ENCODE peak calls at places on chromosomes 4 and X, in ten cellular contexts. H, W, Z, F, P, C, U, N, O and V are unnamed samples.

GRCh38 chrX:113260474-113260873 is 419.8 kb upstream of the AMOT start:
- DNase-seq in H (no peak), W (no peak), Z (no peak), F (peak; percentile 41), P (no peak), C (no peak), U (no peak), N (no peak), O (peak; percentile 8), V (no peak)

GRCh38 chr4:171242831-171243230 is 570.4 kb upstream of the GALNTL6 start:
- DNase-seq in H (no peak), W (no peak), Z (no peak), F (no peak), P (no peak), C (no peak), U (no peak), N (no peak), O (no peak), V (no peak)

GRCh38 chr4:155025762-155026457 is 182.5 kb upstream of the NPY2R start:
- DNase-seq in H (no peak), W (no peak), Z (no peak), F (peak; percentile 79), P (peak; percentile 13), C (peak; percentile 36), U (peak; percentile 7), N (peak; percentile 66), O (peak; percentile 86), V (no peak)

GRCh38 chrX:13778916-13779315 is 38.0 kb downstream of the GPM6B start:
- DNase-seq in H (no peak), W (no peak), Z (no peak), F (no peak), P (peak; percentile 57), C (peak; percentile 11), U (peak; percentile 36), N (no peak), O (peak; percentile 24), V (no peak)

GRCh38 chr4:148692242-148692641 is 250.0 kb upstream of the NR3C2 start:
- DNase-seq in H (no peak), W (no peak), Z (no peak), F (no peak), P (no peak), C (no peak), U (no peak), N (peak; percentile 68), O (no peak), V (no peak)

GRCh38 chr4:7007142-7007907 is 35.8 kb upstream of the TADA2B start:
- DNase-seq in H (no peak), W (no peak), Z (peak; percentile 32), F (no peak), P (no peak), C (no peak), U (no peak), N (no peak), O (peak; percentile 68), V (no peak)

GRCh38 chr4:85114526-85114925 is 148.0 kb upstream of the WDFY3 start:
- DNase-seq in H (no peak), W (no peak), Z (no peak), F (no peak), P (peak; percentile 2), C (peak; percentile 25), U (no peak), N (no peak), O (no peak), V (no peak)

GRCh38 chrX:123884809-123885408 is 25.1 kb downstream of the XIAP start:
- DNase-seq in H (peak; percentile 60), W (no peak), Z (no peak), F (no peak), P (peak; percentile 38), C (peak; percentile 30), U (peak; percentile 12), N (peak; percentile 53), O (peak; percentile 55), V (peak; percentile 17)

GRCh38 chr4:101347267-101347556 is at the start of gene PPP3CA:
- DNase-seq in H (peak; percentile 60), W (no peak), Z (no peak), F (no peak), P (no peak), C (no peak), U (no peak), N (no peak), O (no peak), V (no peak)

GRCh38 chr4:65646136-65646535 is 24.2 kb downstream of the EPHA5 start:
- DNase-seq in H (no peak), W (no peak), Z (no peak), F (no peak), P (peak; percentile 51), C (no peak), U (peak; percentile 27), N (no peak), O (no peak), V (no peak)

GRCh38 chrX:115579786-115580294 is 18.9 kb downstream of the PLS3 start:
- DNase-seq in H (no peak), W (no peak), Z (no peak), F (no peak), P (no peak), C (no peak), U (no peak), N (no peak), O (peak; percentile 35), V (no peak)

GRCh38 chrX:115583730-115584004 is 22.7 kb downstream of the PLS3 start:
- DNase-seq in H (no peak), W (no peak), Z (no peak), F (no peak), P (no peak), C (no peak), U (no peak), N (no peak), O (no peak), V (no peak)

GRCh38 chrX:115584715-115585114 is 23.7 kb downstream of the PLS3 start:
- DNase-seq in H (no peak), W (no peak), Z (no peak), F (no peak), P (peak; percentile 66), C (peak; percentile 80), U (peak; percentile 47), N (no peak), O (no peak), V (no peak)

GRCh38 chrX:115582035-115582870 is 21.3 kb downstream of the PLS3 start:
- DNase-seq in H (no peak), W (no peak), Z (no peak), F (no peak), P (peak; percentile 37), C (peak; percentile 46), U (peak; percentile 30), N (no peak), O (peak; percentile 30), V (no peak)

GRCh38 chrX:115582871-115583729 is 22.1 kb downstream of the PLS3 start:
- DNase-seq in H (no peak), W (no peak), Z (no peak), F (peak; percentile 81), P (peak; percentile 67), C (peak; percentile 43), U (peak; percentile 62), N (no peak), O (no peak), V (no peak)
- H3K4me1 ChIP-seq in H (no peaks in the 10 kb centered on the region), W (no peaks in the 10 kb centered on the region), Z (peaks cover 3% of the 10 kb centered on the region), F (peaks cover 4% of the 10 kb centered on the region), P (no peaks in the 10 kb centered on the region), C (peaks cover 16% of the 10 kb centered on the region), U (peaks cover 35% of the 10 kb centered on the region), N (no peaks in the 10 kb centered on the region), O (peaks cover 25% of the 10 kb centered on the region), V (peaks cover 22% of the 10 kb centered on the region)

GRCh38 chr4:139401368-139401767 is 52.6 kb upstream of the RAB33B start:
- DNase-seq in H (no peak), W (no peak), Z (no peak), F (no peak), P (no peak), C (no peak), U (no peak), N (no peak), O (no peak), V (no peak)
- TF ChIP-seq CTCF in H (no peak), W (no peak), Z (no peak), F (no peak), P (no peak), C (no peak), U (no peak), N (no peak), O (no peak), V (no peak)

DNA sequence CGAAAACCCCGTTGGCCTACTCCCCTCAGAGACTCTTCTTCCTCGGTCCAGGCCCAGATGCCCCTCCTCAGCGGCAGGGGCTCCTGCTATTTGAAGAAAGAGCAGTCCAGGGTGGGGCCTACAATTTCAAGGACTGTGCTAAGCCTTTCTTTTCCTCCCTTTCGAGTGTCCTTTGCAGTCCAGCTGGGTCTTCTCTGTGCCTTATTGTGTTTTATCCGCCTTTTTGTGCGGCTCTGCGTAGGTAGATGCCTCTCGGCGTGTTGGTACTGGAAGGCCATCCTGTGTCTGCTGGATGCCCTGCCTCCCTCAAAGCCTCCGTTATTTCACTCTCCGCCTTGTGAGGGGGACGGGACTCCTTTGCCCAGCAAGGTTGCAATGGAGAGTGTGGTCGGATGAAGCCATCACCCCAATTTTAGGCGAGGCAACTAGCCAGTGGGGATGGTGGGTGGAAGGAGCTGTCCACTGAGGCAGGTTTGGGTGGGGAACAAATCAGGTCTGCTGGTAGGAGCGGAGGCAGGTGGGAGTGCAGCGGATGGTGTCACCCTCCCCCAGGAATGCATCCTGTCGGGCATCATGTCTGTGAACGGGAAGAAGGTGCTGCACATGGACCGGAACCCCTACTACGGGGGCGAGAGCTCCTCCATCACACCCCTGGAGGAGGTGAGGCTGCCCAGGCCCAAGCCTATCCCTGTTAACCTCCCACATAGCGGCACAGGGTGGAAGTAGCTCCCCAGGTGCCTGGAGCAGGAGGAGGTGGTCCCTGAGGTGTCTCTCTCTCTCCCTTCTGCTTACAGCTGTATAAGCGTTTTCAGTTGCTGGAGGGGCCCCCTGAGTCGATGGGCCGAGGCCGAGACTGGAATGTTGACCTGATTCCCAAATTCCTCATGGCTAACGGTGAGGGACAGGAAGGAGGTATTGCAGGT is 1.3 kb downstream of the GDI1 start:
- DNase-seq in H (no peak), W (no peak), Z (peak; percentile 60), F (no peak), P (no peak), C (no peak), U (no peak), N (no peak), O (no peak), V (no peak)
- H3K9ac ChIP-seq in H (peak overlapping the region; percentile 65), W (peak overlapping the region; percentile 56), Z (peak overlapping the region; percentile 19), F (no peak overlapping the region), P (peak overlapping the region; percentile 46), C (no peak overlapping the region), U (peak overlapping the region; percentile 81), N (peak overlapping the region; percentile 63), O (no peak overlapping the region), V (peak overlapping the region; percentile 37)

DNA sequence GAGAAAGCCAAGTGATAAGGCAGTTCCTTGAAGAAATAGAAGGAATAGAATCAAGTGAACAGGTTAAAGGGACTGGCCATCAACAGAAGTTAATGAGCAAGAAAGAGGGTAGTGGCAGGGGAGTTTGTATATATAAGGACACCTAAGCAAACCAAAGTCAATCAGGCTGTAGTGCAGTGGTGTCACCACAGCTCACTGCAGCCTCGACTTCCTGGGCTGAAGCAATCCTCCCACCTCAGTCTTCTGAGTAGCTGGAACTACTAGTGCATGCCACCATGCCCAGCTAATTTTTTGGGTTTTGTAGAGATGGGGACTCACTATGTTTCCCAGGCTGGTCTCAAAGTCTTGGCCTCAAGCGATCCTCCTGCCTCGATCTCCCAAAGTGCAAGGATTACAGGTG is 15.9 kb downstream of the ACOT9 start:
- DNase-seq in H (no peak), W (no peak), Z (no peak), F (no peak), P (no peak), C (no peak), U (no peak), N (no peak), O (no peak), V (no peak)
- H3K4me1 ChIP-seq in H (no peaks in the 10 kb centered on the region), W (no peaks in the 10 kb centered on the region), Z (no peaks in the 10 kb centered on the region), F (no peaks in the 10 kb centered on the region), P (no peaks in the 10 kb centered on the region), C (no peaks in the 10 kb centered on the region), U (no peaks in the 10 kb centered on the region), N (no peaks in the 10 kb centered on the region), O (no peaks in the 10 kb centered on the region), V (no peaks in the 10 kb centered on the region)

GRCh38 chr4:12729384-12729783 is 754.8 kb downstream of the RAB28 start:
- DNase-seq in H (peak; percentile 10), W (no peak), Z (no peak), F (no peak), P (peak; percentile 3), C (no peak), U (peak; percentile 1), N (no peak), O (peak; percentile 25), V (no peak)
- TF ChIP-seq CTCF in H (peak; percentile 47), W (no peak), Z (peak; percentile 7), F (peak; percentile 74), P (peak; percentile 29), C (peak; percentile 35), U (peak; percentile 24), N (peak; percentile 29), O (peak; percentile 65), V (peak; percentile 35)